ENCODE peak calls at places on chromosomes 7 and 10, in four cellular contexts. P is smooth muscle cell of the brain vasculature, G is SW480, T is endodermal cell. I is an unnamed sample.

GRCh38 chr7:40232242-40232929 is 97.6 kb downstream of the SUGCT start:
- DNase-seq in P (peak), G (peak), T (no peak), I (peak)

GRCh38 chr7:19522486-19522885 is 186.4 kb downstream of the POLR1F start:
- DNase-seq in P (peak), G (no peak), T (no peak), I (peak)

GRCh38 chr7:77980087-77980713 is 181.6 kb downstream of the PHTF2 start:
- DNase-seq in P (no peak), G (no peak), T (no peak), I (no peak)

GRCh38 chr10:36650274-36650673 is 475.1 kb upstream of the ANKRD30A start:
- DNase-seq in P (no peak), G (no peak), T (no peak), I (no peak)

GRCh38 chr10:121684276-121684675 is 86.0 kb upstream of the FGFR2 start:
- DNase-seq in P (no peak), G (no peak), T (no peak), I (no peak)

GRCh38 chr10:75530337-75530736 is 98.9 kb downstream of the LRMDA start:
- DNase-seq in P (no peak), G (peak), T (peak), I (peak)

GRCh38 chr10:119313645-119314044 is 106.3 kb downstream of the GRK5 start:
- DNase-seq in P (no peak), G (peak), T (no peak), I (no peak)

GRCh38 chr10:34696423-34696822 is 118.7 kb downstream of the PARD3 start:
- DNase-seq in P (no peak), G (peak), T (no peak), I (no peak)

GRCh38 chr10:122044045-122044661 is 55.2 kb downstream of the TACC2 start:
- DNase-seq in P (no peak), G (peak), T (peak), I (no peak)

GRCh38 chr7:45869426-45869825 is 3.5 kb downstream of the CCDC201 start:
- DNase-seq in P (no peak), G (no peak), T (no peak), I (no peak)

GRCh38 chr10:12934777-12935176 is 66.7 kb downstream of the CCDC3 start:
- DNase-seq in P (no peak), G (no peak), T (no peak), I (peak)

GRCh38 chr10:61215276-61215675 is 237.9 kb downstream of the TMEM26 start:
- DNase-seq in P (no peak), G (no peak), T (no peak), I (no peak)

GRCh38 chr10:121708921-121709625 is 110.8 kb upstream of the FGFR2 start:
- DNase-seq in P (no peak), G (no peak), T (no peak), I (no peak)

GRCh38 chr7:145016068-145016467 is 180.2 kb upstream of the TPK1 start:
- DNase-seq in P (no peak), G (peak), T (peak), I (peak)

GRCh38 chr10:68095176-68095575 is 14.1 kb upstream of the MYPN start:
- DNase-seq in P (no peak), G (no peak), T (no peak), I (no peak)

GRCh38 chr7:43649755-43650274 is 66.9 kb downstream of the STK17A start:
- DNase-seq in P (no peak), G (no peak), T (no peak), I (no peak)

GRCh38 chr10:114521250-114521649 is 116.9 kb upstream of the AFAP1L2 start:
- DNase-seq in P (no peak), G (no peak), T (no peak), I (no peak)

GRCh38 chr7:143454091-143454729 is 11.0 kb downstream of the TAS2R60 start:
- DNase-seq in P (no peak), G (no peak), T (no peak), I (no peak)

GRCh38 chr7:101093907-101094306 is 8.6 kb downstream of the TRIM56 start:
- DNase-seq in P (no peak), G (no peak), T (no peak), I (peak)

GRCh38 chr10:91891285-91892001 is 17.8 kb downstream of the FGFBP3 start:
- DNase-seq in P (no peak), G (no peak), T (no peak), I (peak)

GRCh38 chr7:31958216-31958615 is 112.0 kb downstream of the PDE1C start:
- DNase-seq in P (no peak), G (no peak), T (no peak), I (peak)

GRCh38 chr7:17311952-17312351 is 13.5 kb downstream of the AHR start:
- DNase-seq in P (no peak), G (no peak), T (peak), I (no peak)